ENCODE peak calls at places on chromosomes 7 and 10, in nine cellular contexts. T, P, U, D, S, Q, X, E and C are unnamed samples.

GRCh38 chr7:17965600-17965999 is 25.3 kb upstream of the SNX13 start:
- DNase-seq in T (no peak), P (no peak), U (no peak), D (no peak), S (no peak), Q (no peak), X (no peak), E (peak; percentile 21), C (no peak)

GRCh38 chr10:123136221-123136805 is 543 bp downstream of the HMX3 start:
- DNase-seq in T (no peak), P (no peak), U (no peak), D (no peak), S (no peak), Q (no peak), X (no peak), E (no peak), C (no peak)

GRCh38 chr7:27714831-27715444 is 25.0 kb upstream of the TAX1BP1 start:
- DNase-seq in T (no peak), P (no peak), U (no peak), D (no peak), S (no peak), Q (no peak), X (no peak), E (peak; percentile 92), C (no peak)

GRCh38 chr7:30321089-30321991 is 36.9 kb downstream of the ZNRF2 start:
- DNase-seq in T (no peak), P (no peak), U (peak; percentile 26), D (no peak), S (no peak), Q (no peak), X (no peak), E (peak; percentile 36), C (no peak)

GRCh38 chr10:97570789-97571536 is 1.6 kb upstream of the ANKRD2 start:
- DNase-seq in T (no peak), P (no peak), U (peak; percentile 56), D (peak; percentile 34), S (no peak), Q (no peak), X (no peak), E (no peak), C (no peak)

GRCh38 chr7:155256761-155257481 is 40.8 kb upstream of the INSIG1 start:
- DNase-seq in T (no peak), P (no peak), U (peak; percentile 33), D (no peak), S (no peak), Q (no peak), X (no peak), E (no peak), C (no peak)

GRCh38 chr7:132504071-132504470 is 72.2 kb downstream of the PLXNA4 start:
- DNase-seq in T (no peak), P (no peak), U (no peak), D (no peak), S (no peak), Q (no peak), X (no peak), E (no peak), C (no peak)

GRCh38 chr10:2137549-2138174 is 400.3 kb upstream of the ADARB2 start:
- DNase-seq in T (no peak), P (no peak), U (no peak), D (no peak), S (no peak), Q (no peak), X (no peak), E (no peak), C (peak; percentile 30)

GRCh38 chr10:54585572-54585971 is 215.5 kb downstream of the PCDH15 start:
- DNase-seq in T (no peak), P (no peak), U (no peak), D (no peak), S (no peak), Q (no peak), X (no peak), E (no peak), C (no peak)

GRCh38 chr7:116258734-116259133 is 48.4 kb downstream of the TES start:
- DNase-seq in T (no peak), P (peak; percentile 26), U (peak; percentile 25), D (no peak), S (no peak), Q (no peak), X (no peak), E (peak; percentile 78), C (peak; percentile 28)

GRCh38 chr10:102135956-102136526 is 3.2 kb downstream of the PPRC1 start:
- DNase-seq in T (no peak), P (no peak), U (no peak), D (no peak), S (no peak), Q (no peak), X (no peak), E (no peak), C (no peak)

GRCh38 chr7:86955895-86956503 is 103.5 kb downstream of the ELAPOR2 start:
- DNase-seq in T (no peak), P (no peak), U (no peak), D (no peak), S (no peak), Q (no peak), X (no peak), E (no peak), C (no peak)

GRCh38 chr10:129288940-129289468 is 178.0 kb upstream of the MGMT start:
- DNase-seq in T (no peak), P (no peak), U (peak; percentile 87), D (no peak), S (no peak), Q (no peak), X (no peak), E (peak; percentile 85), C (no peak)

GRCh38 chr10:28668363-28669226 is 8.7 kb upstream of the BAMBI start:
- DNase-seq in T (peak; percentile 43), P (no peak), U (peak; percentile 70), D (peak; percentile 41), S (peak; percentile 74), Q (peak; percentile 53), X (peak; percentile 55), E (peak; percentile 79), C (peak; percentile 69)

GRCh38 chr10:113060221-113061053 is 110.4 kb downstream of the TCF7L2 start:
- DNase-seq in T (peak; percentile 68), P (peak; percentile 40), U (no peak), D (peak; percentile 78), S (no peak), Q (peak; percentile 55), X (peak; percentile 44), E (peak; percentile 45), C (peak; percentile 68)

GRCh38 chr7:117004899-117005298 is 51.6 kb downstream of the ST7 start:
- DNase-seq in T (no peak), P (no peak), U (no peak), D (no peak), S (no peak), Q (no peak), X (no peak), E (no peak), C (no peak)

GRCh38 chr10:86671985-86672710 is 3.8 kb downstream of the LDB3 start:
- DNase-seq in T (peak; percentile 87), P (peak; percentile 79), U (peak; percentile 63), D (peak; percentile 80), S (no peak), Q (no peak), X (no peak), E (peak; percentile 46), C (peak; percentile 76)

GRCh38 chr10:86668297-86669165 is at the start of gene LDB3:
- DNase-seq in T (peak; percentile 93), P (peak; percentile 84), U (peak; percentile 93), D (peak; percentile 80), S (no peak), Q (no peak), X (peak; percentile 31), E (peak; percentile 40), C (no peak)

GRCh38 chr10:86671419-86671818 is 3.1 kb downstream of the LDB3 start:
- DNase-seq in T (no peak), P (no peak), U (no peak), D (no peak), S (peak; percentile 66), Q (no peak), X (peak; percentile 56), E (no peak), C (no peak)

GRCh38 chr10:86670290-86670811 is 2.0 kb downstream of the LDB3 start:
- DNase-seq in T (peak; percentile 72), P (no peak), U (no peak), D (no peak), S (no peak), Q (no peak), X (no peak), E (no peak), C (no peak)

DNA sequence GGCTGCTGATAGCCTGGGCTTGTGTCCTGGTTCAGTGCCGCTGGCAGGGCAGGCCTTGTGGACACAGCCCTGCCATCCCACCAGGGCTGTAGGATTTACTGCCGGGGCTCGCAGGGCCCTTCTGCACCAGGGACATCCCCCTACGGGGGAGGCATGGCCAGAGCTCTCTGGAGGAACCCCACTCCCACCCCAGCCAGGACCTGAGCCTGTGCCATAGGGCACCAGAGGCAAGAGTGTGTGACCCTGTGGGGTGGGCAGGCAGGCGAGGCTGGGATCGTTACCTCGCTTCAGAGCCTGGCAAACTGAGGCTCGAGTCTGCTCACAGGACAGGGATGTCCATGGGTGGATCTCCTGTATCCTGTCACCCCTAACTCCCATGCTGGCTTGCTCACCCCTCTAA is 2.6 kb downstream of the LDB3 start:
- DNase-seq in T (peak; percentile 25), P (no peak), U (no peak), D (no peak), S (no peak), Q (no peak), X (no peak), E (no peak), C (no peak)
- H3K4me1 ChIP-seq in T (peaks cover 44% of the 10 kb centered on the region), P (peaks cover 25% of the 10 kb centered on the region), U (peaks cover 62% of the 10 kb centered on the region), D (peaks cover 83% of the 10 kb centered on the region), S (peaks cover 15% of the 10 kb centered on the region), Q (no peaks in the 10 kb centered on the region), X (peaks cover 49% of the 10 kb centered on the region), E (peaks cover 71% of the 10 kb centered on the region), C (peaks cover 48% of the 10 kb centered on the region)

GRCh38 chr10:63698815-63699205 is 177.6 kb downstream of the REEP3 start:
- DNase-seq in T (no peak), P (no peak), U (no peak), D (no peak), S (no peak), Q (no peak), X (no peak), E (peak; percentile 70), C (no peak)
- TF ChIP-seq CTCF in T (no peak), P (no peak), U (no peak), D (peak; percentile 18), S (no peak), Q (no peak), X (no peak), E (peak; percentile 4), C (no peak)

GRCh38 chr10:125158528-125159485 is 1.6 kb downstream of the CTBP2 start:
- DNase-seq in T (peak; percentile 56), P (peak; percentile 67), U (peak; percentile 30), D (peak; percentile 71), S (peak; percentile 82), Q (peak; percentile 76), X (peak; percentile 61), E (peak; percentile 60), C (peak; percentile 74)
- H3K4me3 ChIP-seq in T (peak overlapping the region; percentile 92), P (peak overlapping the region; percentile 77), U (peak overlapping the region; percentile 83), D (peak overlapping the region; percentile 93), S (peak overlapping the region; percentile 59), Q (peak overlapping the region; percentile 77), X (peak overlapping the region; percentile 97), E (peak overlapping the region; percentile 97), C (peak overlapping the region; percentile 89)

DNA sequence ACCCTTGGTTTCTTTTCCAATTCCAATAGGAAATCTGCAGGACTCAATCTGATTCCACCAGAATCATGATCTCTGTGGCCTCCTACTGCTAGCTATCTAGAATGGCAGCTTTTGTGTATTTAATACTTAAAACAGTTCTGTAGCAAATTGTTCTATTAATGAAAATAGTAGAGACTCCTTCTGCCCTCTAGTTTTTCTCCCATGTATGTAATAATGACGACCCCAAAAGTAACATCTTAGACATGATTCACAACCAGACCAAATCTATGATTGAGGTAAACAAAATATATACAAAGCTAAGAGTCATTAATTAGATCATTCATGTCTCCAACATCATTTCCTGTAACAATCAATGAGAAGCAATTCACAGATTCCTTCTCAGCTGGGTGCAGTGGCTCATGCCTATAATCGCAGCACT is 259.1 kb upstream of the MKLN1 start:
- DNase-seq in T (no peak), P (no peak), U (no peak), D (no peak), S (no peak), Q (no peak), X (no peak), E (peak; percentile 39), C (no peak)
- H3K4me1 ChIP-seq in T (peaks cover 55% of the 10 kb centered on the region), P (peaks cover 52% of the 10 kb centered on the region), U (peaks cover 10% of the 10 kb centered on the region), D (peaks cover 69% of the 10 kb centered on the region), S (peaks cover 15% of the 10 kb centered on the region), Q (peaks cover 85% of the 10 kb centered on the region), X (peaks cover 56% of the 10 kb centered on the region), E (no peaks in the 10 kb centered on the region), C (peaks cover 24% of the 10 kb centered on the region)